ENCODE peak calls at places on chromosomes 16 and 17, in ten cellular contexts. G is CD8-positive, alpha-beta T cell; P is uterus; E is keratinocyte; T is fibroblast of lung; F is CD4-positive, alpha-beta memory T cell; C is left lung; W is upper lobe of right lung; S is SK-N-SH; A is SJCRH30. U is an unnamed sample. For H3K4me1 and H3K27me3, the result is how much of the 10 kb centered on the place peaks cover.

GRCh38 chr17:76079577-76080206 is 710 bp downstream of the ZACN start:
- DNase-seq in T (no peak), G (no peak), W (peak), A (no peak), P (no peak), F (no peak), S (peak), C (no peak), E (no peak), U (no peak)

GRCh38 chr16:55439101-55439690 is 39.8 kb upstream of the MMP2 start:
- DNase-seq in T (no peak), G (no peak), C (no peak), P (no peak), S (no peak), A (no peak), E (no peak), W (no peak), F (no peak), U (no peak)

GRCh38 chr16:49055824-49056545 is 225.7 kb downstream of the CBLN1 start:
- DNase-seq in F (no peak), P (no peak), G (no peak), C (no peak), E (no peak), S (no peak), A (no peak), T (no peak), W (no peak), U (no peak)

GRCh38 chr16:6032438-6032837 is 934.8 kb upstream of the EEF2KMT start:
- DNase-seq in C (no peak), A (no peak), W (no peak), E (no peak), F (no peak), G (no peak), T (no peak), S (no peak), P (no peak), U (no peak)

GRCh38 chr17:16262201-16262600 is 45.2 kb downstream of the PIGL start:
- DNase-seq in W (no peak), T (no peak), G (no peak), P (no peak), E (no peak), C (no peak), S (no peak), A (no peak), F (no peak), U (no peak)

GRCh38 chr17:77693776-77694175 is 264.7 kb upstream of the TNRC6C start:
- DNase-seq in G (no peak), T (no peak), C (no peak), A (no peak), S (no peak), F (no peak), E (no peak), W (peak), P (no peak), U (peak)

GRCh38 chr16:72066747-72067146 is 3.7 kb downstream of the HPR start:
- DNase-seq in F (peak), S (peak), C (no peak), E (no peak), A (no peak), T (peak), P (no peak), G (no peak), W (no peak), U (peak)

GRCh38 chr17:41048441-41048840 is 1.3 kb upstream of the KRTAP2-1 start:
- DNase-seq in A (no peak), S (no peak), E (no peak), G (no peak), F (no peak), T (no peak), W (no peak), P (no peak), C (no peak), U (peak)

GRCh38 chr16:2919511-2920255 is 8.0 kb downstream of the FLYWCH1 start:
- DNase-seq in E (no peak), C (no peak), S (peak), G (peak), W (no peak), F (peak), P (peak), T (peak), A (peak), U (peak)

GRCh38 chr16:66801320-66802105 is at the start of gene TERB1:
- DNase-seq in C (no peak), W (no peak), F (no peak), T (no peak), P (no peak), A (no peak), E (no peak), S (peak), G (no peak), U (no peak)

GRCh38 chr16:85037050-85037410 is 9.4 kb downstream of the KIAA0513 start:
- DNase-seq in W (no peak), P (no peak), F (no peak), C (no peak), G (no peak), S (no peak), E (peak), A (peak), T (peak), U (peak)

GRCh38 chr16:87319997-87320491 is 2.9 kb upstream of the C16orf95 start:
- DNase-seq in W (no peak), S (no peak), E (no peak), A (no peak), T (no peak), C (no peak), P (no peak), F (no peak), G (no peak), U (no peak)

GRCh38 chr16:27551046-27551445 is 1.1 kb downstream of the KATNIP start:
- DNase-seq in F (no peak), W (no peak), C (no peak), G (no peak), S (no peak), E (no peak), T (no peak), A (no peak), P (no peak), U (no peak)

GRCh38 chr17:36632916-36633846 is 31.8 kb downstream of the MRM1 start:
- DNase-seq in C (no peak), T (no peak), F (no peak), A (no peak), W (no peak), G (no peak), P (no peak), E (no peak), S (no peak), U (no peak)

GRCh38 chr17:63698381-63698885 is 1.5 kb downstream of the LIMD2 start:
- DNase-seq in P (no peak), S (no peak), E (no peak), T (no peak), G (no peak), W (no peak), A (no peak), C (peak), F (no peak), U (no peak)

GRCh38 chr17:8861482-8862181 is 5.8 kb downstream of the PIK3R6 start:
- DNase-seq in E (no peak), P (no peak), F (no peak), T (no peak), G (no peak), W (no peak), S (no peak), A (no peak), C (no peak), U (no peak)

GRCh38 chr17:76234354-76234679 is 6.0 kb downstream of the RNF157 start:
- DNase-seq in A (no peak), P (no peak), G (no peak), S (no peak), F (no peak), E (no peak), W (no peak), C (no peak), T (no peak), U (no peak)

GRCh38 chr16:84478172-84478948 is 26.1 kb downstream of the MEAK7 start:
- DNase-seq in T (peak), W (peak), G (no peak), E (no peak), P (no peak), S (no peak), A (no peak), F (no peak), C (no peak), U (no peak)

GRCh38 chr17:68600123-68600880 is 865 bp downstream of the FAM20A start:
- DNase-seq in A (no peak), W (peak), P (peak), F (no peak), S (peak), C (peak), E (no peak), G (no peak), T (no peak), U (no peak)

GRCh38 chr17:74239169-74239568 is 25.8 kb downstream of the TTYH2 start:
- DNase-seq in F (no peak), T (peak), S (no peak), G (no peak), E (no peak), P (no peak), W (no peak), A (no peak), C (no peak), U (no peak)

GRCh38 chr16:27512061-27512460 is 37.7 kb downstream of the GTF3C1 start:
- DNase-seq in F (no peak), S (no peak), T (no peak), G (no peak), C (no peak), W (no peak), A (no peak), E (no peak), P (no peak), U (no peak)

GRCh38 chr17:50187403-50187735 is 14.1 kb downstream of the COL1A1 start:
- DNase-seq in T (no peak), C (no peak), S (no peak), F (no peak), P (no peak), E (no peak), W (no peak), G (no peak), A (no peak), U (no peak)

GRCh38 chr16:67781548-67781921 is 24.8 kb downstream of the RANBP10 start:
- DNase-seq in P (no peak), S (no peak), A (no peak), T (no peak), G (no peak), F (no peak), W (no peak), C (no peak), E (no peak), U (no peak)

GRCh38 chr17:37447641-37448040 is 41.0 kb downstream of the TADA2A start:
- DNase-seq in T (peak), A (no peak), E (no peak), S (no peak), P (no peak), F (no peak), C (no peak), W (no peak), G (no peak), U (peak)

GRCh38 chr17:50060951-50061712 is 5.2 kb downstream of the ITGA3 start:
- DNase-seq in G (no peak), S (no peak), E (no peak), P (peak), T (peak), F (no peak), A (no peak), C (no peak), W (peak), U (peak)

GRCh38 chr17:46003907-46004748 is 5.1 kb downstream of the STH start:
- DNase-seq in F (no peak), T (peak), S (peak), W (no peak), G (no peak), E (no peak), C (no peak), P (no peak), A (peak), U (peak)

GRCh38 chr17:1001640-1002411 is 4.9 kb downstream of the TIMM22 start:
- DNase-seq in W (no peak), S (no peak), A (peak), P (no peak), E (no peak), T (peak), C (peak), G (no peak), F (no peak), U (peak)

GRCh38 chr17:1003972-1004768 is 7.2 kb downstream of the TIMM22 start:
- DNase-seq in P (no peak), G (no peak), C (no peak), E (no peak), T (no peak), W (no peak), S (peak), A (no peak), F (no peak), U (no peak)

GRCh38 chr17:1003633-1003971 is 6.7 kb downstream of the TIMM22 start:
- DNase-seq in S (no peak), P (no peak), E (no peak), C (no peak), T (no peak), A (no peak), G (no peak), W (no peak), F (no peak), U (no peak)

GRCh38 chr17:1002412-1002753 is 5.5 kb downstream of the TIMM22 start:
- DNase-seq in C (no peak), S (no peak), P (no peak), A (no peak), T (peak), W (no peak), E (no peak), F (no peak), G (no peak), U (no peak)

GRCh38 chr17:1002771-1003555 is 6.0 kb downstream of the TIMM22 start:
- DNase-seq in W (no peak), F (no peak), T (peak), A (peak), S (no peak), C (no peak), G (no peak), E (no peak), P (no peak), U (peak)
- H3K4me1 ChIP-seq in W (half or more), F (under half), T (half or more), A (under half), S (under half), C (half or more), G (under half), E (under half), P (under half), U (under half)

DNA sequence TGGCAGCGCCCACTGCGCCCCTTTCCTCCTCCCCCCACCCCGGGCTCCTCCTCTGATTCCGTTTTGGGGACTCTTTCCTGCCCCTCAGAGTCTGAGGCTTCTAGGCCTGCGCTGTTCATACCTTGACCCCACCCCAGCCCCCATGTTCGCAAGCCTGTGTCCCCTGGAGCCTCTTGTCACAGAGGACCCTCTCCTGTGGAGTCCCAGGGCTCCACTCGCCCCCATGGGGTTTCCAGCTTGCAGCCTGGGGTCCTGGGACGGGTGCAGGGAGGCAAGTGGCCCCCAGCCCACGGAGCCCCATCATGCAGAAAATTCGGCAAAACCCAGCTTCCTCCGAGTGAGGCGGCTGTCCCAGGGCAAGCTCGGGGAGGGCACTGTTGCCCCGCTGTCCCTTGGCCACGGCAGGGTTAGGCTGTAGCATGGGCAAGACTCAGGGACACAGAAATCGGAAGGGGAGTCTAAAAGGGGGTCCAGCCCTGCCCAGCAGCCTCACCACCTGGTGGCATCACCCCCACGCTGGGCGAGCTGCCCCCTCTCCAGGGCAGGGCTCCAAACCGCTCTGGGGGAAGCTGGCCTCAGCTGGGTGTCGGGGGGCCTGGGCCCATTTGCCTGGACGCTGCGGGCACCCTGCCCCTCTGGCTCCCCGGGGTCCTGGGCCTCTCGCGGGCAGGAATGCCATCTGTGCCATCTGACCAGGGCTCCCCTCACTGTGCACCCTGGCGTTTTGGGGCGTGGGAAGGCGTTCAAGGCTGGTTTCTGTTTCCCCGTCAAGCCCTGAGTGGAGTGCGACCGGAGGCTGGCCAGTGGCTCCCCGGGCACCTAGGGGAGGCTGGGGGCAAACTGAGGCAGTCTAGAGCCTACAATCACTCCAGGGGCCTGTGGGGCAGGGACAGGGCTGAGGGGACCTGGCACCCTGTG is 11.5 kb upstream of the BAHCC1 start:
- DNase-seq in W (peak), A (peak), E (no peak), P (peak), T (no peak), S (no peak), C (no peak), F (no peak), G (no peak), U (no peak)
- H3K27me3 ChIP-seq in W (under half), A (under half), E (under half), P (under half), T (under half), S (under half), C (under half), F (under half), G (under half), U (under half)

DNA sequence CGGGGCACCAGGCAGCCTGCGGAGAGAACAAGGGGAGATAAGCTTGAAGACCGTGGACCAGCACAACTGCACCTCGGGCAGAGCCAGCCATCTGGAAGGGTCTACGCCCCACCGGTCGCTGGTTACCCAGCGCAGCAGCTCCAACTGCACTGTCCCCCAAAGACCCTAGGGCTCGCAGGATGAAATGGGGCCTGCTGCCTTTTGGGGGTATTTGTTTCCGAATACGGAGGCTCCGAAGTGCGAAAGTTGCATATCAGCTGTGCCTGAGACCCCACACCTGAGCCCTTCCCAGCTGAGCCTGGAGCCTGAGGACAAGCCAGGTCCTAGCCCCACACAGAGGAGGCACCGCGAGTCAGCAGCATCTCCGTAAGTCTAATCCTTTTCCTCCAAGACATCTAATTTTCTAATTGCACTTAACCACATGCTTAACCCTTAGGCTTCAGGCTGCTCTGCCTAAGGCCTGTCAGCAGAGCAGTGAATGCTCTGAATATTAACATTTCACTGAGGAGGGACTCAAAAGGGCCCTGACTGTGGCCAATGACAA is 4.0 kb downstream of the KIFC3 start:
- DNase-seq in C (no peak), W (no peak), F (no peak), P (no peak), T (no peak), A (no peak), E (no peak), S (peak), G (no peak), U (no peak)
- H3K4me1 ChIP-seq in C (half or more), W (half or more), F (under half), P (under half), T (under half), A (under half), E (half or more), S (under half), G (under half), U (under half)

GRCh38 chr17:6830383-6830986 is 1.0 kb downstream of the TEKT1 start:
- DNase-seq in W (no peak), C (no peak), E (no peak), T (no peak), P (no peak), G (no peak), A (no peak), F (no peak), S (no peak), U (no peak)
- H3K27me3 ChIP-seq in W (half or more), C (under half), E (under half), T (under half), P (under half), G (under half), A (under half), F (under half), S (half or more), U (half or more)

GRCh38 chr16:88969361-88969831 is 7.6 kb downstream of the CBFA2T3 start:
- DNase-seq in C (peak), T (no peak), S (peak), P (no peak), F (no peak), W (no peak), G (no peak), E (no peak), A (no peak), U (no peak)

GRCh38 chr16:88970539-88971065 is 6.4 kb downstream of the CBFA2T3 start:
- DNase-seq in P (no peak), W (no peak), E (no peak), G (no peak), S (no peak), F (no peak), C (peak), A (no peak), T (no peak), U (no peak)

GRCh38 chr16:88968589-88969280 is 8.3 kb downstream of the CBFA2T3 start:
- DNase-seq in C (peak), S (no peak), W (no peak), A (no peak), E (no peak), P (no peak), T (no peak), F (no peak), G (no peak), U (no peak)

GRCh38 chr16:88971371-88972097 is 5.5 kb downstream of the CBFA2T3 start:
- DNase-seq in G (no peak), C (peak), F (no peak), W (no peak), A (no peak), P (no peak), S (no peak), T (no peak), E (no peak), U (no peak)

DNA sequence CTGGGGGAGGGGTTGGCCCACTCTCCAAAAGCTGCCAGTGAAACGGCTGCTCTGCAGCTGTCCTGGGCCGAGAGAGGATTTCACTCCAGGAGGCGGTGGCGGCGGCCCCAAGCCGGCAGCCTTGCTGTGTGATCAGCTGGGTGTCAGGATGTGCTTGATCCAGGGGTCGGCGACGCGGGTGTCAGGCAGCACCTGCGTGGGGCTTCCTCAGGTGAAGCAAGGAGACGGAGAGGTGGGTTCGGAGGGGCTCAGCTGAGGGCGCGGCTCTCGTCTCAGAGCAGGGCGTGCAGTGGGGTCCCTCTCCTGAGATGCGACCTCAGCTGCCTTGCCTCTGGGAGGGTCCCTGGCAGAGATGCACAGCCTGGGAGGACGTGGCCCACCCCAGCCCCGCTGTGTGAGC is 6.9 kb downstream of the CBFA2T3 start:
- DNase-seq in W (no peak), G (no peak), P (no peak), F (no peak), T (no peak), S (no peak), A (peak), E (no peak), C (peak), U (no peak)
- H3K4me1 ChIP-seq in W (under half), G (under half), P (under half), F (under half), T (under half), S (under half), A (half or more), E (under half), C (half or more), U (under half)

DNA sequence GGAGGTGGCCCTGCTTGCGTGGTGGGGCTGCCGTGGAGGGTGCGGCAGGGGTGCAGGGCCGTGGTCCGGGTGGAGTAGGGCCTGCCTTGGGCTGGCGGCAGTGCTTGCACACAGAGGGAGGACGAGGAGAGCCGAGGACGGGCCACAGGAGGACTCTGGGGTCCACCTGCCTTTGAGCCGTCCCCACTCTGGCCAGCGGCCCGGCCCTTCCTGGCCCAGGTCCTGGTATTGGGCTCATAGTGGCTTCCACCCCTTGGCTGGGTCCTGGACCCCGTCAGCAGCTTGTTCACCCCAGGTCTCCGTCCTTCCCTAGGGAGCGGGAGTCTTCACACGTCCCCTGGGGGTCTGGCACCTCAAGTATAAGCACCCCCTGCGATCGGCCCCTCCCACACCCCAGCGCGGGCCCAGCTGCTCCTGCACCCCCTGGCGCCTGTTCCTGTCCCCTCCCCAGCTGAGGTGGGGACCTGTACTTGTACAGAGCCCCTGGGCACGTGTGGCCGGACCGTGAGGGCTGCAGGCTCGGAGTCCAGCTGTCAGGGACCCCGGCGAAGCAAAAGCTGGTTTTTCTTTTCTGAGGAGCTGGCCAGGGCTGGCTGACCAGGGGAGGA is 40.1 kb downstream of the SOX8 start:
- DNase-seq in A (no peak), W (no peak), C (no peak), S (no peak), F (no peak), P (no peak), T (no peak), E (no peak), G (no peak), U (no peak)
- H3K27me3 ChIP-seq in A (under half), W (under half), C (under half), S (half or more), F (under half), P (under half), T (under half), E (half or more), G (under half), U (half or more)

GRCh38 chr17:61402073-61402541 is 2.5 kb downstream of the TBX2 start:
- DNase-seq in W (peak), P (no peak), F (no peak), A (no peak), E (no peak), C (peak), S (peak), T (peak), G (no peak), U (no peak)
- H3K4me1 ChIP-seq in W (under half), P (under half), F (half or more), A (under half), E (under half), C (half or more), S (half or more), T (under half), G (half or more), U (under half)

U was measured in SJSA1.